ENCODE peak calls at places on chromosomes 1 and 21, in seven cellular contexts. F is hepatocyte, M is heart left ventricle, A is GM23248, C is aorta, X is OCI-LY7, J is tibial nerve. B is an unnamed sample.

GRCh38 chr1:93556291-93556690 is 108.4 kb downstream of the FNBP1L start:
- DNase-seq in M (no peak), X (no peak), F (no peak), A (no peak), J (no peak), C (no peak), B (no peak)

GRCh38 chr1:30277415-30277814 is 446.0 kb downstream of the MATN1 start:
- DNase-seq in M (peak; percentile 2), J (no peak), F (no peak), X (no peak), A (no peak), C (no peak), B (no peak)

GRCh38 chr1:109624215-109625010 is 4.8 kb downstream of the AMPD2 start:
- DNase-seq in X (peak; percentile 72), J (peak; percentile 3), A (no peak), C (no peak), F (no peak), M (no peak), B (no peak)

GRCh38 chr1:154176341-154176740 is 15.6 kb downstream of the TPM3 start:
- DNase-seq in F (peak; percentile 41), C (no peak), J (peak; percentile 40), A (peak; percentile 93), X (no peak), M (peak; percentile 37), B (no peak)

GRCh38 chr1:91754348-91754747 is 131.6 kb downstream of the TGFBR3 start:
- DNase-seq in C (no peak), J (no peak), X (no peak), F (no peak), M (no peak), A (peak; percentile 79), B (no peak)

GRCh38 chr1:21261551-21262281 is 28.5 kb downstream of the ECE1 start:
- DNase-seq in F (peak; percentile 83), C (peak; percentile 88), X (no peak), J (peak; percentile 73), M (peak; percentile 88), A (peak; percentile 96), B (peak; percentile 95)

GRCh38 chr21:37164742-37165141 is 91.7 kb downstream of the TTC3 start:
- DNase-seq in X (no peak), C (no peak), M (no peak), F (no peak), A (peak; percentile 9), J (no peak), B (no peak)

GRCh38 chr1:162530985-162531319 is 30.6 kb upstream of the UAP1 start:
- DNase-seq in A (no peak), F (no peak), J (no peak), X (no peak), M (no peak), C (no peak), B (no peak)

GRCh38 chr1:3618576-3618903 is 6.3 kb upstream of the TPRG1L start:
- DNase-seq in A (no peak), F (no peak), X (no peak), J (no peak), M (no peak), C (no peak), B (no peak)

GRCh38 chr1:92536593-92537332 is 50.0 kb upstream of the GFI1 start:
- DNase-seq in A (peak; percentile 57), C (no peak), M (no peak), F (peak; percentile 45), X (no peak), J (no peak), B (no peak)

GRCh38 chr21:41368361-41369104 is 6.7 kb downstream of the MX2 start:
- DNase-seq in C (no peak), J (no peak), A (no peak), M (no peak), X (peak; percentile 52), F (no peak), B (no peak)

GRCh38 chr1:239446611-239447010 is 60.2 kb downstream of the CHRM3 start:
- DNase-seq in F (no peak), M (no peak), A (no peak), J (no peak), X (no peak), C (no peak), B (no peak)

GRCh38 chr1:11649624-11650330 is 4.5 kb downstream of the FBXO2 start:
- DNase-seq in F (no peak), J (no peak), X (no peak), A (no peak), C (no peak), M (no peak), B (no peak)
- H3K4me3 ChIP-seq in F (no peak overlapping the region), J (peak overlapping the region; percentile 13), X (peak overlapping the region; percentile 33), A (no peak overlapping the region), C (no peak overlapping the region), M (no peak overlapping the region), B (peak overlapping the region; percentile 60)

GRCh38 chr1:16138772-16139221 is 17.1 kb downstream of the EPHA2 start:
- DNase-seq in C (no peak), F (no peak), X (no peak), J (no peak), A (peak; percentile 43), M (no peak), B (no peak)

GRCh38 chr1:16137890-16138467 is 17.9 kb downstream of the EPHA2 start:
- DNase-seq in A (no peak), C (no peak), F (no peak), M (no peak), J (no peak), X (no peak), B (no peak)

GRCh38 chr1:16141573-16142336 is 14.1 kb downstream of the EPHA2 start:
- DNase-seq in A (no peak), C (peak; percentile 74), J (no peak), X (no peak), F (no peak), M (no peak), B (no peak)

GRCh38 chr1:16139473-16139962 is 16.4 kb downstream of the EPHA2 start:
- DNase-seq in F (peak; percentile 62), M (no peak), J (no peak), X (no peak), C (no peak), A (peak; percentile 83), B (no peak)

DNA sequence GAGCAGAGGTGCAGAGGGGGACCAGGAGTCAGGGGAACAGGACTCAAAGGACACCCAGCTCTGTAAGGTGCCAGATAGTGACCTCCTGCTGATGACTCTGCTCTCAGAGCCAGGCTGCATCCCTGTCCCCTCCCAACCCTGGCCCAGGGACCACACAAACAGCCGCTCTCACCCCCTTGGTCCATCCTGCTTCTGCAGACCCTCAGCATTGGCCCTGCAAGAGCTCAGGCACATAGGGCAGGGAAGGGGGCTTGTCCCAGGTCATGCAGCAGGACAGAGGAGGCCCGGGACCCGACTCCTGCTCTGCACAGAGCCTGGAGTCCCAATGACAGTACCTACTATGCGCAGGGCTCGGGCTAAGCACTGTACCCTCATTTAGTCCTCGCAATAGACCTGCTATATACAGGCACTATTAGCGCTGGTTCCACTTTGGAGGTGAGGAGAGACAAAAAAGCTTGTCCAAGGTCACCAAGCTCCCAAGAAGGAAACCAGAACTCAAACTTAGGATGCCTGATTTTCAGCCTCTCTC is 15.7 kb downstream of the EPHA2 start:
- DNase-seq in A (no peak), X (no peak), M (no peak), C (no peak), F (no peak), J (no peak), B (no peak)
- H3K27ac ChIP-seq in A (peak overlapping the region; percentile 46), X (no peak overlapping the region), M (peak overlapping the region; percentile 79), C (no peak overlapping the region), F (peak overlapping the region; percentile 70), J (peak overlapping the region; percentile 37), B (no peak overlapping the region)

GRCh38 chr1:57101171-57101570 is 135.4 kb upstream of the C8B start:
- DNase-seq in J (no peak), C (no peak), M (no peak), X (no peak), A (peak; percentile 40), F (no peak), B (no peak)
- H3K4me3 ChIP-seq in J (no peak overlapping the region), C (no peak overlapping the region), M (no peak overlapping the region), X (no peak overlapping the region), A (no peak overlapping the region), F (no peak overlapping the region), B (no peak overlapping the region)

GRCh38 chr1:42713293-42713692 is 26.7 kb downstream of the CLDN19 start:
- DNase-seq in X (no peak), A (no peak), C (no peak), F (no peak), J (no peak), M (no peak), B (no peak)
- H3K27ac ChIP-seq in X (no peak overlapping the region), A (no peak overlapping the region), C (no peak overlapping the region), F (no peak overlapping the region), J (no peak overlapping the region), M (no peak overlapping the region), B (no peak overlapping the region)

DNA sequence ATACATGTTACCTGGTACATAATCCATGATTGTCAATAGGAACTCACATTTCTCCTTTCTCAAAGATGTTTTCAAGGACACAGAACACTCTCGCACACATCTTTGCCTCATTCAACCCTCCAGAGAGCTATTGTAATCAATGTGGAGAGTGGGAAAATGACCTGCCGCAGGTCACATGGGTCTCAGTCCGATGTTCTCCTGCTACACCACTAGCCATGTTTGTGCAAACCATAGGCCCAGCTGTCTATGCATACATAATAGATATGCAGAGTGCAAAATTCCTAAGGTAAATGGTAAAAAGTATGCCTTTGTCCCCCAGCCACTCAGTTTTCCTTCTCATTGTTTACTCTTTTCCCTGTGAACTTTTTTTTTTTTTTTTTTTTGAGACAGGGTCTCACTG is 89.2 kb downstream of the ADSS2 start:
- DNase-seq in A (no peak), F (no peak), C (no peak), J (no peak), M (no peak), X (no peak), B (no peak)
- H3K4me3 ChIP-seq in A (no peak overlapping the region), F (no peak overlapping the region), C (no peak overlapping the region), J (no peak overlapping the region), M (no peak overlapping the region), X (no peak overlapping the region), B (no peak overlapping the region)

GRCh38 chr1:43367026-43367903 is 546 bp downstream of the ELOVL1 start:
- DNase-seq in F (peak; percentile 56), X (peak; percentile 43), A (peak; percentile 74), J (no peak), M (no peak), C (peak; percentile 56), B (no peak)

GRCh38 chr1:43366601-43367025 is 1.2 kb downstream of the ELOVL1 start:
- DNase-seq in C (no peak), J (no peak), X (no peak), F (peak; percentile 30), A (no peak), M (no peak), B (no peak)

GRCh38 chr1:43363935-43364525 is 3.8 kb downstream of the ELOVL1 start:
- DNase-seq in A (no peak), M (no peak), C (no peak), J (no peak), F (no peak), X (no peak), B (no peak)

GRCh38 chr1:43366179-43366578 is 1.6 kb downstream of the ELOVL1 start:
- DNase-seq in C (peak; percentile 57), A (no peak), J (no peak), F (peak; percentile 84), X (peak; percentile 31), M (no peak), B (no peak)

GRCh38 chr1:43365678-43366077 is 2.1 kb downstream of the ELOVL1 start:
- DNase-seq in J (no peak), C (no peak), A (no peak), X (no peak), F (no peak), M (no peak), B (no peak)
- H3K27ac ChIP-seq in J (peak overlapping the region; percentile 98), C (no peak overlapping the region), A (peak overlapping the region; percentile 90), X (no peak overlapping the region), F (peak overlapping the region; percentile 99), M (no peak overlapping the region), B (no peak overlapping the region)

B was measured in coronary artery.